ENCODE peak calls at places on chromosomes 11 and 22, in nine cellular contexts. O is left ventricle myocardium inferior, V is mesenchymal stem cell, E is trophoblast cell, L is body of pancreas, R is cardiac muscle cell, D is fibroblast of lung, P is fibroblast of the aortic adventitia, J is psoas muscle. X is an unnamed sample.

GRCh38 chr11:96328395-96329010 is 14.5 kb downstream of the MAML2 start:
- DNase-seq in J (no peak), P (no peak), O (no peak), D (peak), L (no peak), R (peak), E (no peak), V (no peak), X (no peak)

GRCh38 chr22:46007848-46008261 is 30.9 kb upstream of the WNT7B start:
- DNase-seq in E (no peak), V (peak), D (peak), R (peak), O (peak), L (peak), P (peak), J (peak), X (peak)

GRCh38 chr22:29306830-29307657 is 594 bp downstream of the GAS2L1 start:
- DNase-seq in R (peak), O (peak), L (peak), V (peak), P (peak), D (peak), E (peak), J (peak), X (peak)

GRCh38 chr11:13462311-13462927 is 603 bp downstream of the BTBD10 start:
- DNase-seq in J (peak), D (peak), P (peak), O (peak), L (peak), E (peak), V (peak), R (peak), X (peak)

GRCh38 chr11:62432695-62433094 is 13.9 kb downstream of the SCGB1A1 start:
- DNase-seq in D (no peak), J (no peak), O (no peak), R (no peak), L (peak), V (no peak), E (no peak), P (no peak), X (no peak)

GRCh38 chr11:86637976-86638375 is 34.4 kb downstream of the ME3 start:
- DNase-seq in D (peak), P (no peak), E (no peak), O (no peak), R (no peak), L (no peak), J (no peak), V (peak), X (no peak)

GRCh38 chr11:107666911-107667568 is 44.8 kb downstream of the SLN start:
- DNase-seq in R (no peak), P (no peak), D (no peak), J (no peak), O (no peak), E (peak), L (no peak), V (no peak), X (no peak)

GRCh38 chr22:50357756-50358155 is 14.6 kb downstream of the PPP6R2 start:
- DNase-seq in E (peak), D (no peak), V (no peak), J (no peak), R (no peak), L (no peak), P (no peak), O (no peak), X (no peak)

GRCh38 chr11:115361025-115361424 is 143.2 kb downstream of the CADM1 start:
- DNase-seq in E (no peak), L (no peak), R (no peak), O (no peak), P (no peak), V (no peak), D (no peak), J (no peak), X (no peak)

GRCh38 chr11:113634940-113635575 is 71.0 kb downstream of the TMPRSS5 start:
- DNase-seq in O (no peak), V (no peak), L (no peak), D (no peak), R (no peak), J (no peak), P (peak), E (no peak), X (no peak)

GRCh38 chr11:8258771-8259170 is 4.9 kb downstream of the LMO1 start:
- DNase-seq in O (no peak), D (peak), E (peak), J (no peak), P (peak), V (no peak), R (peak), L (peak), X (peak)

DNA sequence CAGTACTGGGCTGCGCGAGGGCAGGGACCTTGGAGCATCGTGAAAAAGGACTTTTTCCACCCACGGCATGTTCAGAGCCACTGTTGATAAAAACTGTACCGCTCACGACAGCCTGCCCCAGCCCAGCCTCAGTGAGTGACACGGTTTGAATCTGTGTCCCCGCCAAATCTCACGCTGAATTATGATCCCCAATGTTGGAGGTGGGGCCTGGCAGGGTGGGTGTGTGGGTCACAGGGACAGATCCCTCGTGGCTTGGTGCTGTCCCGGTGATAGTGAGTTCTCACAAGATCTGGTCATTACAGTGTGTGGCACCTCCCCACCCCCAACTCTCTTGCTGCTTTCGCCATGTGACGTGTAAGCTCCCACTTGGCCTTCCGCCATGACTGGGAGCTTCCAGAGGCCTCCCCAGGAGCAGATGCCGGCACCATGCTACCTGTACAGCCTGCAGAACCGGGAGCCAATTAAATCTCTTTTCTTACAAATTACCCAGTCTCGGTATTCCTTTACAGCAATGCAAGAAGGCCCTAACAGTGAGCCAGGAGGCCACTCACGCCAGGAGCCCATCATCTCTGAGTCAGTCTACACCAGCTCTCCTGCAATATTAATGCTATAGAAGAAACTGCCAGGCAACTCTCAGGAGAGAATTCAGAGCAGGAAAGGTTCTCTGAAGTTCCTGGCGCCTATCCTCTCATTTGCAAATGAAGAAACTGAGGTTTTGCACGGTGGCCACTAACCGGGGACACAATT is 1.3 kb downstream of the TOLLIP start:
- DNase-seq in O (no peak), R (peak), J (no peak), D (peak), E (no peak), V (no peak), L (peak), P (peak), X (peak)
- H3K4me3 ChIP-seq in O (peak), R (peak), J (peak), D (peak), E (no peak), V (peak), L (peak), P (peak), X (peak)

GRCh38 chr22:19149962-19150361 is at the start of gene GSC2:
- DNase-seq in D (no peak), E (no peak), J (no peak), L (no peak), P (no peak), R (no peak), V (no peak), O (no peak), X (no peak)
- H3K4me3 ChIP-seq in D (no peak), E (no peak), J (peak), L (no peak), P (no peak), R (no peak), V (no peak), O (peak), X (peak)

DNA sequence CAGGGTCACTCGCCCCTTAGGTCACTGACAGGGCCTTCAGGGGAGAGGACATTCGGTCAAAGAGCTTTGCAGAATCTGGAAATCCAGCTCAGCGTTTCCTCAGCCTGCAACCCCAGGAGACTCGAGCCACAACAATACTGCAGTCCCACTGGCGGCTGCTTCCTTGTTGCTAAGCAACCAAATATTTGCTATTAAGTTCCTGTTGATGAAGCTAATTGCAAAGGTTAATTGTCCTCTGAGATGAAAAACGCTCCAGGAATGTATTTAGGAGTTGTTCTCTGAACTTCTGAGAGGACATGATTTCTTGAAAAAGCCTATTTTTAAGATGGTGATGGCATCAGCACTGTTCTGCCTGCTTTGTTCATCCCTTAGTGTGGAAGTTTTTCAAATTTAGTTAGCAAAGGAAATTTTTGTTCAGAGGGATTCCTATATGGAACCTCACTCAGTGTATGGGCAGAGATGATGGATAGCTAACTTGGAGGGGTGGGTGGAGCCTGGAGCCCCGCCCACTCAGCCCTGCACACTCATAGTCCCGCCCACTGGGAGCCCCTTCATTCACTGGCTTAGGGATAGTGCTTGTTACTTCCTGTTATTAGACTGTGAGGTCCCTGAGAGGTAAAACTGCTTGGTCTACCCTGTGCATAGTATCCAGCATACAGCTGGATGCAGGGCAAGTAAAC is 109.1 kb downstream of the CSNK2A3 start:
- DNase-seq in P (no peak), O (peak), V (peak), R (peak), E (peak), J (peak), D (no peak), L (peak), X (no peak)
- H3K4me3 ChIP-seq in P (no peak), O (no peak), V (no peak), R (no peak), E (no peak), J (no peak), D (no peak), L (no peak), X (no peak)

DNA sequence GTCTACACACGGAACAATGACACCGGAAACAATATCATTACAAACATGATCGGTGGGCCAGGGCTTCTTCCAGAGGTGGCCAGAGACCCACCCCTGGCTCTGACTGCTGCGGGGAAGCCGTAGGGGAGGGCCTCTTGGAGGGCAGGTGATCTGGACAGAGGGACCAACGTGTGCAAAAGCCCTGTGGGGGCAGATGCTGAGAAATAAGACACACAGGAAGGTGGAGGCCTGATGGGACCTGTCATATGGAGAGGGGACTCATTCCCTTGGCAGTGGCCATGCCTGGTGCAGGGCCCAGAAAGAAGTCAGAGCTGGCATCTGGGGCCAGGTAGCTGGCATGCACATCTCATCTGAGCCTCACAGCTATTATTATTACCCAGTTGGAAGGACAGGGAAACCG is 1.1 kb downstream of the ALDH3B2 start:
- DNase-seq in O (no peak), D (no peak), P (no peak), E (no peak), R (no peak), J (no peak), V (no peak), L (no peak), X (no peak)
- H3K4me3 ChIP-seq in O (no peak), D (no peak), P (no peak), E (no peak), R (no peak), J (no peak), V (no peak), L (no peak), X (no peak)

GRCh38 chr11:124725719-124726105 is 14.0 kb upstream of the NRGN start:
- DNase-seq in L (no peak), J (no peak), P (peak), D (peak), V (no peak), O (no peak), R (peak), E (no peak), X (no peak)
- H3K4me3 ChIP-seq in L (no peak), J (no peak), P (no peak), D (no peak), V (no peak), O (no peak), R (no peak), E (no peak), X (no peak)

DNA sequence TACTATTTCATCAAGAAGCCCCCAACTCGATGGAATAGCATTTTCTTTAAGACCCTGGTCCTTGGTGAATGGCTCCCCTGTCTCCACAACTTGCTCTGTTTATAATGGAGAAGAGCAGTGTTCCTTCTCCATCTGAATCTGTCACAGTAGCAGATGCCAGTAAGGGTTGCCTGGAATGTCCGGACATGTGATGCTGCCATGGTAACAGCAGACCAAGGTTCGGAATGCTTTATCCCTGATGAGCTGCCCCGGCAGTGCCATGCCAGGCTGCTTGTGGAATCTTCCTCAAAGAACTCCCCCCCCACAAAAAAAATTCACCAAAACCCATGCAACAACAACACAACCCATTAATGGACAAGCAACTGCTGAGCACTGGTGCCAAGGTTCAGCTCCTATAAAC is 72.5 kb downstream of the KCNC1 start:
- DNase-seq in V (no peak), J (no peak), O (no peak), R (no peak), E (no peak), L (no peak), D (peak), P (no peak), X (no peak)
- H3K4me3 ChIP-seq in V (no peak), J (no peak), O (no peak), R (no peak), E (no peak), L (no peak), D (no peak), P (no peak), X (no peak)